ENCODE peak calls at places on chromosomes 4 and X, in six cellular contexts. One of them, this sample, is unnamed.

GRCh38 chr4:38759077-38759789 is 23.6 kb downstream of the TLR10 start:
- DNase-seq in CD8-positive, alpha-beta T cell: peak; percentile 51
- DNase-seq in NB4: peak; percentile 84
- DNase-seq in tibial nerve: peak; percentile 61
- DNase-seq in MM.1S: peak; percentile 65
- DNase-seq in foreskin fibroblast: peak; percentile 90
- DNase-seq in this sample: peak; percentile 30

GRCh38 chr4:61211781-61212180 is 11.7 kb downstream of the ADGRL3 start:
- DNase-seq in NB4: no peak
- DNase-seq in foreskin fibroblast: no peak
- DNase-seq in CD8-positive, alpha-beta T cell: no peak
- DNase-seq in MM.1S: no peak
- DNase-seq in tibial nerve: no peak
- DNase-seq in this sample: no peak

GRCh38 chrX:104420907-104421306 is 145.1 kb upstream of the IL1RAPL2 start:
- DNase-seq in tibial nerve: no peak
- DNase-seq in MM.1S: no peak
- DNase-seq in foreskin fibroblast: no peak
- DNase-seq in NB4: no peak
- DNase-seq in CD8-positive, alpha-beta T cell: no peak
- DNase-seq in this sample: no peak

GRCh38 chr4:168647976-168648375 is 151.1 kb downstream of the PALLD start:
- DNase-seq in NB4: peak; percentile 13
- DNase-seq in CD8-positive, alpha-beta T cell: no peak
- DNase-seq in tibial nerve: no peak
- DNase-seq in MM.1S: no peak
- DNase-seq in foreskin fibroblast: no peak
- DNase-seq in this sample: no peak

GRCh38 chr4:87220094-87220831 is at the start of gene KLHL8:
- DNase-seq in tibial nerve: peak; percentile 67
- DNase-seq in NB4: peak; percentile 91
- DNase-seq in foreskin fibroblast: peak; percentile 96
- DNase-seq in MM.1S: peak; percentile 92
- DNase-seq in CD8-positive, alpha-beta T cell: peak; percentile 87
- DNase-seq in this sample: peak; percentile 39

GRCh38 chr4:1746265-1746691 is 25.0 kb downstream of the TACC3 start:
- DNase-seq in NB4: peak; percentile 88
- DNase-seq in foreskin fibroblast: peak; percentile 81
- DNase-seq in MM.1S: peak; percentile 63
- DNase-seq in CD8-positive, alpha-beta T cell: peak; percentile 62
- DNase-seq in tibial nerve: peak; percentile 28
- DNase-seq in this sample: peak; percentile 54

GRCh38 chr4:87078987-87079469 is 141.4 kb downstream of the KLHL8 start:
- DNase-seq in tibial nerve: no peak
- DNase-seq in foreskin fibroblast: peak; percentile 85
- DNase-seq in MM.1S: no peak
- DNase-seq in CD8-positive, alpha-beta T cell: no peak
- DNase-seq in NB4: no peak
- DNase-seq in this sample: no peak

GRCh38 chr4:152515678-152516077 is 20.2 kb downstream of the FBXW7 start:
- DNase-seq in tibial nerve: no peak
- DNase-seq in foreskin fibroblast: peak; percentile 51
- DNase-seq in CD8-positive, alpha-beta T cell: no peak
- DNase-seq in NB4: no peak
- DNase-seq in MM.1S: no peak
- DNase-seq in this sample: no peak

GRCh38 chr4:100391913-100392312 is 125.9 kb downstream of the EMCN start:
- DNase-seq in MM.1S: peak; percentile 42
- DNase-seq in tibial nerve: no peak
- DNase-seq in CD8-positive, alpha-beta T cell: no peak
- DNase-seq in NB4: peak; percentile 2
- DNase-seq in foreskin fibroblast: peak; percentile 11
- DNase-seq in this sample: no peak

GRCh38 chrX:45238489-45238888 is 37.8 kb upstream of the DIPK2B start:
- DNase-seq in tibial nerve: no peak
- DNase-seq in CD8-positive, alpha-beta T cell: no peak
- DNase-seq in NB4: no peak
- DNase-seq in MM.1S: no peak
- DNase-seq in foreskin fibroblast: no peak
- DNase-seq in this sample: no peak

GRCh38 chrX:132631579-132632232 is 142.9 kb upstream of the MBNL3 start:
- DNase-seq in foreskin fibroblast: peak; percentile 43
- DNase-seq in MM.1S: peak; percentile 34
- DNase-seq in tibial nerve: no peak
- DNase-seq in NB4: peak; percentile 49
- DNase-seq in CD8-positive, alpha-beta T cell: no peak
- DNase-seq in this sample: peak; percentile 21

GRCh38 chr4:140346136-140346535 is 27.3 kb upstream of the SCOC start:
- DNase-seq in MM.1S: no peak
- DNase-seq in tibial nerve: no peak
- DNase-seq in NB4: no peak
- DNase-seq in foreskin fibroblast: no peak
- DNase-seq in CD8-positive, alpha-beta T cell: no peak
- DNase-seq in this sample: no peak

GRCh38 chr4:124710253-124710849 is 2.2 kb downstream of the ANKRD50 start:
- DNase-seq in CD8-positive, alpha-beta T cell: no peak
- DNase-seq in NB4: peak; percentile 6
- DNase-seq in foreskin fibroblast: peak; percentile 20
- DNase-seq in tibial nerve: no peak
- DNase-seq in MM.1S: no peak
- DNase-seq in this sample: no peak

GRCh38 chr4:77465271-77465670 is 140.3 kb upstream of the CXCL13 start:
- DNase-seq in NB4: peak; percentile 8
- DNase-seq in tibial nerve: no peak
- DNase-seq in foreskin fibroblast: peak; percentile 57
- DNase-seq in CD8-positive, alpha-beta T cell: no peak
- DNase-seq in MM.1S: no peak
- DNase-seq in this sample: no peak

GRCh38 chrX:17689971-17690409 is 47.3 kb upstream of the SCML1 start:
- DNase-seq in NB4: peak; percentile 52
- DNase-seq in CD8-positive, alpha-beta T cell: no peak
- DNase-seq in tibial nerve: no peak
- DNase-seq in foreskin fibroblast: peak; percentile 82
- DNase-seq in MM.1S: peak; percentile 40
- DNase-seq in this sample: peak; percentile 28

GRCh38 chr4:1910643-1911042 is 39.5 kb downstream of the NSD2 start:
- DNase-seq in NB4: peak; percentile 70
- DNase-seq in foreskin fibroblast: peak; percentile 84
- DNase-seq in CD8-positive, alpha-beta T cell: no peak
- DNase-seq in MM.1S: peak; percentile 24
- DNase-seq in tibial nerve: no peak
- DNase-seq in this sample: peak; percentile 14

GRCh38 chr4:147195386-147195785 is 249.7 kb upstream of the TTC29 start:
- DNase-seq in CD8-positive, alpha-beta T cell: no peak
- DNase-seq in NB4: no peak
- DNase-seq in foreskin fibroblast: peak; percentile 51
- DNase-seq in MM.1S: no peak
- DNase-seq in tibial nerve: no peak
- DNase-seq in this sample: no peak
- H3K4me3 ChIP-seq in CD8-positive, alpha-beta T cell: no peak overlapping the region
- H3K4me3 ChIP-seq in NB4: no peak overlapping the region
- H3K4me3 ChIP-seq in foreskin fibroblast: no peak overlapping the region
- H3K4me3 ChIP-seq in MM.1S: no peak overlapping the region
- H3K4me3 ChIP-seq in tibial nerve: no peak overlapping the region
- H3K4me3 ChIP-seq in this sample: no peak overlapping the region

GRCh38 chr4:156946508-156947197 is 24.9 kb downstream of the PDGFC start:
- DNase-seq in NB4: no peak
- DNase-seq in CD8-positive, alpha-beta T cell: no peak
- DNase-seq in MM.1S: no peak
- DNase-seq in tibial nerve: no peak
- DNase-seq in foreskin fibroblast: peak; percentile 98
- DNase-seq in this sample: no peak
- H3K4me3 ChIP-seq in NB4: no peak overlapping the region
- H3K4me3 ChIP-seq in CD8-positive, alpha-beta T cell: no peak overlapping the region
- H3K4me3 ChIP-seq in MM.1S: no peak overlapping the region
- H3K4me3 ChIP-seq in tibial nerve: no peak overlapping the region
- H3K4me3 ChIP-seq in foreskin fibroblast: no peak overlapping the region
- H3K4me3 ChIP-seq in this sample: no peak overlapping the region

GRCh38 chr4:121062466-121062975 is 9.8 kb downstream of the NDNF start:
- DNase-seq in NB4: peak; percentile 30
- DNase-seq in tibial nerve: no peak
- DNase-seq in MM.1S: no peak
- DNase-seq in foreskin fibroblast: peak; percentile 40
- DNase-seq in CD8-positive, alpha-beta T cell: no peak
- DNase-seq in this sample: no peak
- H3K4me3 ChIP-seq in NB4: no peak overlapping the region
- H3K4me3 ChIP-seq in tibial nerve: no peak overlapping the region
- H3K4me3 ChIP-seq in MM.1S: no peak overlapping the region
- H3K4me3 ChIP-seq in foreskin fibroblast: no peak overlapping the region
- H3K4me3 ChIP-seq in CD8-positive, alpha-beta T cell: no peak overlapping the region
- H3K4me3 ChIP-seq in this sample: no peak overlapping the region

DNA sequence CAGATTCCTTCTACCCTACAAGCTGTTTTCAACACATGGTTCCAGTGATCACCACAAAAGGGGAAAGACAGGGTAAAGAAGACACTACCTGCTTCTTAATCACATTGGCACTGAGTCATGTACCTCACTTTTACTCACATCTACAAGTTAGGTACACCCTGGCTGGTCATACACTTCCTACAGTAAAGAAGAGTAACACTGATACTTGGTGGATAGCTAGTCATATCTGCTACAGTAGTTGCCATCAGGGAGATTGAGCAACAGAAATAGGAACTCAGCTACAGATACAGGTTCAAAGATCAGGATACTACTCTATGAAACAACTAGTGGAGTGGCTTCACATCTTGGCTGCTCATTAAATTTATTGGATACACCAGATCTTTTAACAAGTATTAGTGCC is 105.4 kb upstream of the DIAPH2 start:
- DNase-seq in foreskin fibroblast: no peak
- DNase-seq in CD8-positive, alpha-beta T cell: no peak
- DNase-seq in NB4: no peak
- DNase-seq in tibial nerve: no peak
- DNase-seq in MM.1S: peak; percentile 17
- DNase-seq in this sample: no peak
- H3K4me3 ChIP-seq in foreskin fibroblast: no peak overlapping the region
- H3K4me3 ChIP-seq in CD8-positive, alpha-beta T cell: no peak overlapping the region
- H3K4me3 ChIP-seq in NB4: no peak overlapping the region
- H3K4me3 ChIP-seq in tibial nerve: no peak overlapping the region
- H3K4me3 ChIP-seq in MM.1S: no peak overlapping the region
- H3K4me3 ChIP-seq in this sample: no peak overlapping the region

DNA sequence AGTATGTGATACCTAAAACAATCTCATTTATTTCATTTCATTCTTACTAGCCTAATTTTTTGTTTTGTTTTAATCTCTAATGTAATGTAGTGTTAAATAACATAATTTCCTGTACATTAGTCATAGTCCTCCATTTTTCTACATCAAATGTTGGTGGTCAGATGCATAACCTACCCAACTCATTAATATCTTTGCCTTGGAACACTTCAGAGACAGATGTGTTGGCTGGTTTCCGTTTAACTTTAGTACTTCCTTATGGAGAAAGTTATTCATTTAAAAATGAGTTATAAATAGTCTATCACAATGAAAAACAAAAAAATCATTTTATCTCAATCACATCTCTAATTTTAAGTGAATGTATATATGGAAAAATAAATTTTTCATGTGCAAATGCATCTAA is 190.2 kb downstream of the ANTXR2 start:
- DNase-seq in MM.1S: no peak
- DNase-seq in foreskin fibroblast: no peak
- DNase-seq in NB4: no peak
- DNase-seq in tibial nerve: no peak
- DNase-seq in CD8-positive, alpha-beta T cell: no peak
- DNase-seq in this sample: no peak
- H3K4me3 ChIP-seq in MM.1S: no peak overlapping the region
- H3K4me3 ChIP-seq in foreskin fibroblast: no peak overlapping the region
- H3K4me3 ChIP-seq in NB4: no peak overlapping the region
- H3K4me3 ChIP-seq in tibial nerve: no peak overlapping the region
- H3K4me3 ChIP-seq in CD8-positive, alpha-beta T cell: no peak overlapping the region
- H3K4me3 ChIP-seq in this sample: no peak overlapping the region

GRCh38 chrX:41580423-41581064 is 108.2 kb upstream of the GPR34 start:
- DNase-seq in foreskin fibroblast: no peak
- DNase-seq in MM.1S: no peak
- DNase-seq in CD8-positive, alpha-beta T cell: no peak
- DNase-seq in tibial nerve: no peak
- DNase-seq in NB4: no peak
- DNase-seq in this sample: no peak
- H3K4me3 ChIP-seq in foreskin fibroblast: no peak overlapping the region
- H3K4me3 ChIP-seq in MM.1S: no peak overlapping the region
- H3K4me3 ChIP-seq in CD8-positive, alpha-beta T cell: no peak overlapping the region
- H3K4me3 ChIP-seq in tibial nerve: no peak overlapping the region
- H3K4me3 ChIP-seq in NB4: no peak overlapping the region
- H3K4me3 ChIP-seq in this sample: no peak overlapping the region

DNA sequence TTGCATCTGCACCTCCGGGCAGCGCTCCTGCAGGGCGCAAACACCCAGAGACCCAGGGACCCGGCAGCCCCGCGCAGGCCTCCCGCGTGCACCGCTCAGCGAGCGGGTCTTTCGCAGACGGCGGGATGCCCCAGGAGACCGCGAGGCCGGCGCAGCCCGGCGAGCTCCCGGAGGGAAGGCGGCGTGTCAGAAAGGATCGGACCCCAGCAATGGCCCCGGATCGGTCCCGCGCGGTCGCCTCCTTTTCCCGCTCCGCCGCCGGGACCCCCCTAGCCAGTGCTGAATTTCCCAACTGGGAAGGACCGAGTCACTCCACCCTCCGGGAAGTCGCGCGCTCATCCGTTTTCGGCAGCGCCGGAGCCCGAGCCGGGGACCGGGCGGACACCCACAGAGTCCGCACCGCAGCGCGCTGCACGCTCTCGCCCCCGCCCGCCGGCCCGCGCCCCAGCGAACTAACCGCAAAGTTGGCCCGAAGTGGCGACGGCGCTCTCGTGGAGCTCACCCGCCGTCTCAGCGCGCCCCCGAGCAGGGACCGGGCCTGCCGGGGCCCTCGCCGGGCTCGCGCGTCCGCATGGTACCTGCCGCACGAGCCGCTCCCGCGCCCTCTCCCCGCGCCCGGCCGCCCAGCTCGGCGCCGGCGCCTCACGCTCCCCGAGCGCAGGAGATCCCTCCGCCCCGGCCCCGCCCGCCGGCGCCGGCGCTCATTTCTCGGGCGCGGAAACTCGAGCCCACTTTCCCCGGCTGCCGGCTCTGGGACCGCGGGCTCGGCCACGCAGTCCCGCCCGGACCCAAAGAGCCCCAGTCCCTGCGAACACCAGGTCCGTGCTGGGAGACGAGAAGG is at the start of gene FAT1:
- DNase-seq in foreskin fibroblast: peak; percentile 95
- DNase-seq in MM.1S: peak; percentile 74
- DNase-seq in tibial nerve: peak; percentile 40
- DNase-seq in CD8-positive, alpha-beta T cell: no peak
- DNase-seq in NB4: no peak
- DNase-seq in this sample: peak; percentile 67
- H3K4me3 ChIP-seq in foreskin fibroblast: peak within 1 kb of the TSS; percentile 97
- H3K4me3 ChIP-seq in MM.1S: peak within 1 kb of the TSS; percentile 67
- H3K4me3 ChIP-seq in tibial nerve: peak within 1 kb of the TSS; percentile 75
- H3K4me3 ChIP-seq in CD8-positive, alpha-beta T cell: no peak within 1 kb of the TSS
- H3K4me3 ChIP-seq in NB4: no peak within 1 kb of the TSS
- H3K4me3 ChIP-seq in this sample: peak within 1 kb of the TSS; percentile 83

GRCh38 chrX:9341305-9342201 is 123.3 kb upstream of the TBL1X start:
- DNase-seq in MM.1S: peak; percentile 82
- DNase-seq in tibial nerve: peak; percentile 19
- DNase-seq in foreskin fibroblast: peak; percentile 55
- DNase-seq in NB4: peak; percentile 86
- DNase-seq in CD8-positive, alpha-beta T cell: no peak
- DNase-seq in this sample: peak; percentile 44
- H3K4me3 ChIP-seq in MM.1S: peak overlapping the region; percentile 44
- H3K4me3 ChIP-seq in tibial nerve: peak overlapping the region; percentile 23
- H3K4me3 ChIP-seq in foreskin fibroblast: peak overlapping the region; percentile 36
- H3K4me3 ChIP-seq in NB4: peak overlapping the region; percentile 53
- H3K4me3 ChIP-seq in CD8-positive, alpha-beta T cell: peak overlapping the region; percentile 46
- H3K4me3 ChIP-seq in this sample: peak overlapping the region; percentile 33

This sample was measured in Jurkat, Clone E6-1.